ENCODE peak calls at places on chromosomes 5 and 9, in six cellular contexts. Q is HCT116; W is Ammon's horn; C is activated effector memory CD4-positive, alpha-beta T cell treated with anti-CD3 and anti-CD28 coated beads, Interleukin-2, amount 50 U/mL, for 16 hours; G is Kasumi-1; E is D341Med. V is an unnamed sample.

GRCh38 chr5:141420855-141421488 is at the start of gene PCDHGA11:
- DNase-seq in Q (peak), W (no peak), C (no peak), G (no peak), E (no peak), V (no peak)

GRCh38 chr5:164010900-164011299 is 505.5 kb downstream of the MAT2B start:
- DNase-seq in Q (no peak), W (no peak), C (no peak), G (no peak), E (no peak), V (no peak)

GRCh38 chr9:136625101-136626065 is 37.3 kb upstream of the EGFL7 start:
- DNase-seq in Q (no peak), W (peak), C (no peak), G (peak), E (peak), V (peak)

GRCh38 chr5:172418847-172419810 is 35.2 kb downstream of the SH3PXD2B start:
- DNase-seq in Q (no peak), W (no peak), C (no peak), G (no peak), E (no peak), V (no peak)

GRCh38 chr9:110217656-110218099 is 9.7 kb upstream of the C9orf152 start:
- DNase-seq in Q (peak), W (peak), C (no peak), G (peak), E (no peak), V (no peak)

GRCh38 chr9:92952861-92953620 is 5.7 kb downstream of the FGD3 start:
- DNase-seq in Q (no peak), W (no peak), C (no peak), G (no peak), E (no peak), V (no peak)

GRCh38 chr5:61357745-61358144 is 25.7 kb downstream of the ZSWIM6 start:
- DNase-seq in Q (peak), W (no peak), C (no peak), G (no peak), E (no peak), V (no peak)

GRCh38 chr5:14954620-14955343 is 83.2 kb upstream of the ANKH start:
- DNase-seq in Q (no peak), W (no peak), C (no peak), G (no peak), E (no peak), V (no peak)

GRCh38 chr9:87504938-87505337 is 7.3 kb downstream of the DAPK1 start:
- DNase-seq in Q (no peak), W (no peak), C (no peak), G (no peak), E (no peak), V (no peak)

GRCh38 chr5:142327111-142327842 is 2.5 kb upstream of the SPRY4 start:
- DNase-seq in Q (no peak), W (no peak), C (peak), G (no peak), E (no peak), V (no peak)

GRCh38 chr5:139147743-139148079 is 50.5 kb downstream of the SIL1 start:
- DNase-seq in Q (no peak), W (peak), C (no peak), G (no peak), E (peak), V (no peak)

GRCh38 chr9:134502261-134503211 is 139.1 kb upstream of the COL5A1 start:
- DNase-seq in Q (no peak), W (peak), C (no peak), G (no peak), E (no peak), V (peak)

V was measured in mesothelial cell of epicardium.